ENCODE peak calls at places on chromosomes 16 and 17, in nine cellular contexts. X, Y, D, U, V, W, N, F and O are unnamed samples.

GRCh38 chr16:63978240-63978639 is 1143.6 kb downstream of the CDH11 start:
- DNase-seq in X (no peak), Y (no peak), D (no peak), U (no peak), V (no peak), W (no peak), N (no peak), F (no peak), O (no peak)

GRCh38 chr17:79835470-79835899 is 3.8 kb downstream of the CBX4 start:
- DNase-seq in X (peak), Y (peak), D (no peak), U (no peak), V (no peak), W (no peak), N (no peak), F (no peak), O (no peak)

GRCh38 chr17:50863221-50863843 is 2.8 kb downstream of the TOB1 start:
- DNase-seq in X (no peak), Y (peak), D (no peak), U (no peak), V (peak), W (peak), N (no peak), F (no peak), O (no peak)

GRCh38 chr17:35312790-35313711 is 60.4 kb downstream of the SLFN11 start:
- DNase-seq in X (peak), Y (peak), D (peak), U (peak), V (peak), W (peak), N (no peak), F (peak), O (no peak)

GRCh38 chr17:78488156-78488555 is 89.0 kb downstream of the DNAH17 start:
- DNase-seq in X (no peak), Y (no peak), D (no peak), U (no peak), V (no peak), W (no peak), N (no peak), F (no peak), O (no peak)

GRCh38 chr17:78037280-78037679 is 78.8 kb downstream of the TNRC6C start:
- DNase-seq in X (no peak), Y (no peak), D (no peak), U (no peak), V (no peak), W (no peak), N (no peak), F (no peak), O (no peak)

GRCh38 chr17:49887086-49887743 is 39.3 kb upstream of the TAC4 start:
- DNase-seq in X (no peak), Y (no peak), D (no peak), U (no peak), V (no peak), W (peak), N (no peak), F (peak), O (peak)

GRCh38 chr16:5025171-5025632 is 8.5 kb downstream of the NAGPA start:
- DNase-seq in X (peak), Y (peak), D (no peak), U (peak), V (peak), W (peak), N (no peak), F (no peak), O (no peak)

GRCh38 chr17:66831383-66832220 is 3.3 kb upstream of the CACNG5 start:
- DNase-seq in X (no peak), Y (peak), D (no peak), U (no peak), V (no peak), W (no peak), N (no peak), F (no peak), O (no peak)

GRCh38 chr16:24013733-24014645 is 178.2 kb downstream of the PRKCB start:
- DNase-seq in X (peak), Y (no peak), D (no peak), U (peak), V (no peak), W (no peak), N (no peak), F (no peak), O (no peak)

GRCh38 chr17:81046131-81046769 is 11.3 kb downstream of the BAIAP2 start:
- DNase-seq in X (no peak), Y (no peak), D (no peak), U (no peak), V (no peak), W (no peak), N (no peak), F (no peak), O (no peak)

GRCh38 chr17:8109669-8110455 is 8.5 kb downstream of the ALOXE3 start:
- DNase-seq in X (peak), Y (peak), D (no peak), U (peak), V (peak), W (peak), N (no peak), F (peak), O (peak)

GRCh38 chr16:72195609-72196008 is 23.7 kb upstream of the PMFBP1 start:
- DNase-seq in X (no peak), Y (peak), D (no peak), U (no peak), V (peak), W (no peak), N (no peak), F (no peak), O (peak)
- TF ChIP-seq CTCF in X (no peak), Y (no peak), D (no peak), U (no peak), V (peak), W (no peak), N (no peak), F (no peak), O (peak)

GRCh38 chr16:55123652-55124051 is 193.0 kb downstream of the IRX5 start:
- DNase-seq in X (no peak), Y (no peak), D (no peak), U (no peak), V (no peak), W (no peak), N (no peak), F (no peak), O (no peak)

GRCh38 chr16:55115506-55115905 is 184.8 kb downstream of the IRX5 start:
- DNase-seq in X (no peak), Y (no peak), D (no peak), U (no peak), V (no peak), W (no peak), N (no peak), F (no peak), O (no peak)

GRCh38 chr16:55116165-55116894 is 185.7 kb downstream of the IRX5 start:
- DNase-seq in X (no peak), Y (no peak), D (peak), U (no peak), V (no peak), W (no peak), N (no peak), F (no peak), O (no peak)

GRCh38 chr16:55118701-55119260 is 188.1 kb downstream of the IRX5 start:
- DNase-seq in X (no peak), Y (no peak), D (no peak), U (no peak), V (no peak), W (no peak), N (no peak), F (no peak), O (no peak)

DNA sequence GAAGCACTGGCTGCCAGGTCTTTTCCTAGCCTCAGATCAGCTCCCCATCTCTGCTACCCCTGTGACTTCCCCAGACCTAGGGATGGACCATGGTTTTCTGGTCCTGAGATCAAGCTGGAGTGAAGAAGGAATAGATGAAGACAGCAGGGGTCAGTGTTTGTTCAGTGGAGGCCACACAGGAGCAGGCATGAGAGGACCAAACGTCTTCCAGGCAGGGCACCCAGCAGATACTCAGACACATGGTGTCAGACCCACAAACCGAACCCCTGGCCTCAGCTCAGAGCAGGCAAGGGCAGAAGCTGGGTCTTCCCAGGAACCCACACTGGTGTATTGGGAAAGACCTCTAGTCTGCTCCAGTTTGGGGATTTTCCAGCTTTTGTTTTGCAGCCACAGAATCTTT is 189.7 kb downstream of the IRX5 start:
- DNase-seq in X (no peak), Y (no peak), D (no peak), U (no peak), V (no peak), W (no peak), N (no peak), F (no peak), O (no peak)
- TF ChIP-seq CTCF in X (no peak), Y (no peak), D (no peak), U (no peak), V (peak), W (no peak), N (no peak), F (peak), O (no peak)

DNA sequence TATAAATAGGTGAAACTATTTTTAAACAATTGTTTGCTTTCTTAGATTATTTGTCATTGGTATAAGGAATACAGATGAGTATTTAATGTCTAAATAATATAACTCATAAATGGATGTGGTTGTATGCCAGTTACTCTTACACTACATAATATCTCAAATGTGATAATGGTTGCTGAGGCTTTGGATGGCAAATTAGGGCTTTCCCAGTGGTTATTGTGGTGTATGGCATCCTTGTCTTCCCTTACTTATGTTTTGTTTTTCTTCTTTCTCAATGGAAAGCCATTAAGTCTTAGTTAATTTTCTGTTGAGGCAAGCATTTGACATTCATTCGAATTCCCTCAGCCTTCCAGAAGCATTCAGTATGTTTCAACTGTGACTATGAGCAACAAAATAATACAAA is 10.5 kb downstream of the OMG start:
- DNase-seq in X (no peak), Y (no peak), D (no peak), U (no peak), V (no peak), W (no peak), N (no peak), F (no peak), O (no peak)
- TF ChIP-seq CTCF in X (no peak), Y (peak), D (no peak), U (no peak), V (no peak), W (no peak), N (no peak), F (no peak), O (peak)

GRCh38 chr16:11233727-11234376 is 22.2 kb downstream of the SOCS1 start:
- DNase-seq in X (no peak), Y (no peak), D (no peak), U (no peak), V (no peak), W (no peak), N (no peak), F (no peak), O (no peak)
- TF ChIP-seq CTCF in X (no peak), Y (no peak), D (no peak), U (no peak), V (no peak), W (no peak), N (no peak), F (no peak), O (no peak)